ENCODE peak calls at places on chromosomes 2 and 18, in nine cellular contexts. U is GM19239; W is activated CD8-positive, alpha-beta memory T cell treated with anti-CD3 and anti-CD28 coated beads for 24 hours; S is epithelial cell of proximal tubule; R is RCC 7860; C is islet precursor cell; M is NCI-H82; D is iris pigment epithelial cell; E is cardiac fibroblast. K is an unnamed sample.

GRCh38 chr18:70468861-70469570 is 180.2 kb downstream of the SOCS6 start:
- DNase-seq in U (no peak), W (no peak), S (no peak), R (no peak), C (no peak), M (no peak), D (no peak), E (peak), K (no peak)

GRCh38 chr18:56799756-56800155 is 148.6 kb downstream of the WDR7 start:
- DNase-seq in U (no peak), W (no peak), S (no peak), R (no peak), C (no peak), M (no peak), D (peak), E (peak), K (no peak)

GRCh38 chr2:240561325-240561971 is 1.3 kb downstream of the DUSP28 start:
- DNase-seq in U (no peak), W (peak), S (no peak), R (peak), C (no peak), M (no peak), D (peak), E (peak), K (peak)

GRCh38 chr2:122736279-122736678 is 980.8 kb downstream of the TSN start:
- DNase-seq in U (no peak), W (no peak), S (no peak), R (peak), C (no peak), M (no peak), D (peak), E (peak), K (no peak)

GRCh38 chr2:74168739-74169138 is 9.9 kb downstream of the MOB1A start:
- DNase-seq in U (no peak), W (no peak), S (no peak), R (no peak), C (no peak), M (no peak), D (no peak), E (no peak), K (no peak)

GRCh38 chr2:126635281-126635680 is 20.7 kb upstream of the GYPC start:
- DNase-seq in U (no peak), W (no peak), S (no peak), R (no peak), C (no peak), M (no peak), D (no peak), E (peak), K (no peak)

GRCh38 chr2:8438996-8439395 is 242.9 kb upstream of the ID2 start:
- DNase-seq in U (no peak), W (peak), S (no peak), R (no peak), C (peak), M (no peak), D (no peak), E (no peak), K (no peak)

GRCh38 chr2:62760555-62760954 is 55.0 kb downstream of the EHBP1 start:
- DNase-seq in U (no peak), W (no peak), S (no peak), R (peak), C (no peak), M (no peak), D (peak), E (peak), K (no peak)

GRCh38 chr2:207241198-207241597 is 75.5 kb upstream of the KLF7 start:
- DNase-seq in U (no peak), W (no peak), S (no peak), R (peak), C (peak), M (no peak), D (no peak), E (no peak), K (no peak)

GRCh38 chr2:162291748-162292147 is 26.7 kb downstream of the IFIH1 start:
- DNase-seq in U (no peak), W (no peak), S (no peak), R (no peak), C (no peak), M (no peak), D (no peak), E (no peak), K (no peak)

GRCh38 chr2:48530033-48530804 is at the start of gene STON1:
- DNase-seq in U (peak), W (peak), S (no peak), R (no peak), C (peak), M (peak), D (peak), E (peak), K (peak)

GRCh38 chr2:196277002-196277401 is 105.6 kb upstream of the STK17B start:
- DNase-seq in U (no peak), W (no peak), S (no peak), R (no peak), C (no peak), M (no peak), D (peak), E (peak), K (no peak)

GRCh38 chr2:66537001-66537400 is 102.1 kb downstream of the MEIS1 start:
- DNase-seq in U (no peak), W (no peak), S (no peak), R (no peak), C (peak), M (peak), D (no peak), E (no peak), K (peak)

GRCh38 chr2:161915121-161915520 is 158.9 kb downstream of the DPP4 start:
- DNase-seq in U (no peak), W (no peak), S (no peak), R (no peak), C (no peak), M (no peak), D (peak), E (peak), K (no peak)

GRCh38 chr18:13888317-13888716 is 27.0 kb downstream of the MC2R start:
- DNase-seq in U (no peak), W (no peak), S (no peak), R (no peak), C (no peak), M (no peak), D (no peak), E (no peak), K (no peak)

GRCh38 chr2:20050104-20050711 is 1.2 kb downstream of the LAPTM4A start:
- DNase-seq in U (no peak), W (no peak), S (no peak), R (peak), C (no peak), M (peak), D (peak), E (peak), K (no peak)

GRCh38 chr2:177972123-177972522 is 100.5 kb downstream of the PDE11A start:
- DNase-seq in U (no peak), W (no peak), S (no peak), R (no peak), C (no peak), M (no peak), D (no peak), E (no peak), K (no peak)

GRCh38 chr18:48813833-48814489 is 136.8 kb downstream of the SMAD7 start:
- DNase-seq in U (no peak), W (peak), S (no peak), R (no peak), C (peak), M (no peak), D (peak), E (no peak), K (peak)

GRCh38 chr2:37287966-37288365 is 36.7 kb downstream of the PRKD3 start:
- DNase-seq in U (no peak), W (no peak), S (no peak), R (no peak), C (no peak), M (peak), D (no peak), E (no peak), K (no peak)

GRCh38 chr2:56195563-56195962 is 11.8 kb downstream of the CCDC85A start:
- DNase-seq in U (no peak), W (no peak), S (no peak), R (no peak), C (no peak), M (no peak), D (peak), E (no peak), K (no peak)

GRCh38 chr2:146734042-146734715 is 1110.7 kb upstream of the ACVR2A start:
- DNase-seq in U (no peak), W (no peak), S (peak), R (no peak), C (no peak), M (peak), D (peak), E (peak), K (no peak)